ENCODE peak calls at places on chromosomes 16 and 17, in five cellular contexts. One of them, this sample, is unnamed.

GRCh38 chr17:9363440-9364350 is 211.9 kb downstream of the STX8 start:
- DNase-seq in SJSA1: no peak
- DNase-seq in retinal pigment epithelial cell: no peak
- DNase-seq in CD4-positive, alpha-beta T cell: no peak
- DNase-seq in cardiac fibroblast: peak
- DNase-seq in this sample: no peak

GRCh38 chr17:74218436-74218835 is 5.1 kb downstream of the TTYH2 start:
- DNase-seq in SJSA1: no peak
- DNase-seq in retinal pigment epithelial cell: no peak
- DNase-seq in CD4-positive, alpha-beta T cell: no peak
- DNase-seq in cardiac fibroblast: no peak
- DNase-seq in this sample: no peak

GRCh38 chr17:49580981-49581644 is 5.4 kb downstream of the NXPH3 start:
- DNase-seq in SJSA1: no peak
- DNase-seq in retinal pigment epithelial cell: no peak
- DNase-seq in CD4-positive, alpha-beta T cell: no peak
- DNase-seq in cardiac fibroblast: no peak
- DNase-seq in this sample: no peak

GRCh38 chr17:49063652-49064051 is 66.5 kb downstream of the IGF2BP1 start:
- DNase-seq in SJSA1: no peak
- DNase-seq in retinal pigment epithelial cell: no peak
- DNase-seq in CD4-positive, alpha-beta T cell: no peak
- DNase-seq in cardiac fibroblast: peak
- DNase-seq in this sample: no peak

GRCh38 chr16:84751947-84752346 is 52.1 kb downstream of the USP10 start:
- DNase-seq in SJSA1: no peak
- DNase-seq in retinal pigment epithelial cell: no peak
- DNase-seq in CD4-positive, alpha-beta T cell: no peak
- DNase-seq in cardiac fibroblast: peak
- DNase-seq in this sample: no peak

GRCh38 chr16:65672960-65673359 is 551.1 kb upstream of the CDH11 start:
- DNase-seq in SJSA1: no peak
- DNase-seq in retinal pigment epithelial cell: no peak
- DNase-seq in CD4-positive, alpha-beta T cell: no peak
- DNase-seq in cardiac fibroblast: peak
- DNase-seq in this sample: no peak

GRCh38 chr16:76345093-76345735 is 68.0 kb downstream of the CNTNAP4 start:
- DNase-seq in SJSA1: no peak
- DNase-seq in retinal pigment epithelial cell: no peak
- DNase-seq in CD4-positive, alpha-beta T cell: no peak
- DNase-seq in cardiac fibroblast: peak
- DNase-seq in this sample: no peak

GRCh38 chr16:75682308-75682707 is 5.5 kb upstream of the CPHXL2 start:
- DNase-seq in SJSA1: no peak
- DNase-seq in retinal pigment epithelial cell: no peak
- DNase-seq in CD4-positive, alpha-beta T cell: no peak
- DNase-seq in cardiac fibroblast: no peak
- DNase-seq in this sample: no peak

GRCh38 chr16:57304169-57305061 is 19.9 kb upstream of the PLLP start:
- DNase-seq in SJSA1: peak
- DNase-seq in retinal pigment epithelial cell: peak
- DNase-seq in CD4-positive, alpha-beta T cell: no peak
- DNase-seq in cardiac fibroblast: peak
- DNase-seq in this sample: no peak

This sample was measured in CD8-positive, alpha-beta T cell.